ENCODE peak calls at places on chromosomes 13 and 19, in ten cellular contexts. A is lower leg skin; I is MCF 10A; P is AG09309; O is Calu3; M is astrocyte of the cerebellum; F is CD8-positive, alpha-beta T cell; T is Panc1; D is pancreas; Q is astrocyte of the spinal cord. Z is an unnamed sample.

GRCh38 chr19:21566073-21566472 is 60.7 kb downstream of the ZNF429 start:
- DNase-seq in T (no peak), Q (no peak), I (no peak), D (no peak), F (peak), M (no peak), O (no peak), A (no peak), P (no peak), Z (no peak)

GRCh38 chr19:11463391-11463790 is 17.5 kb downstream of the ELAVL3 start:
- DNase-seq in D (no peak), I (no peak), A (no peak), O (no peak), Q (no peak), M (no peak), F (no peak), T (no peak), P (no peak), Z (no peak)

GRCh38 chr13:95256086-95256485 is 45.2 kb downstream of the ABCC4 start:
- DNase-seq in Q (peak), I (peak), M (peak), A (no peak), T (peak), P (peak), F (no peak), O (peak), D (no peak), Z (no peak)

GRCh38 chr19:4712771-4713170 is 10.9 kb downstream of the DPP9 start:
- DNase-seq in M (no peak), D (no peak), F (no peak), Q (no peak), A (no peak), O (no peak), I (no peak), T (no peak), P (no peak), Z (no peak)

GRCh38 chr13:37364024-37364423 is 234.5 kb downstream of the POSTN start:
- DNase-seq in Q (no peak), M (peak), F (no peak), O (no peak), I (no peak), A (no peak), D (no peak), T (no peak), P (no peak), Z (no peak)

GRCh38 chr19:20503536-20503935 is 62.0 kb downstream of the ZNF737 start:
- DNase-seq in A (no peak), T (peak), F (no peak), M (no peak), P (no peak), Q (peak), I (peak), O (no peak), D (peak), Z (no peak)

GRCh38 chr19:798415-799075 is 1.3 kb downstream of the PTBP1 start:
- DNase-seq in M (no peak), Q (no peak), I (no peak), D (peak), O (no peak), A (no peak), T (no peak), F (no peak), P (no peak), Z (no peak)

GRCh38 chr19:5680083-5680436 is 256 bp downstream of the MICOS13 start:
- DNase-seq in Q (no peak), D (no peak), F (no peak), O (no peak), P (no peak), I (peak), A (peak), M (no peak), T (no peak), Z (no peak)

GRCh38 chr13:99746857-99747710 is 224.5 kb downstream of the ZIC5 start:
- DNase-seq in T (no peak), D (no peak), P (no peak), O (no peak), Q (no peak), I (no peak), F (no peak), A (no peak), M (no peak), Z (no peak)

GRCh38 chr13:112733661-112734379 is 44.0 kb downstream of the ATP11A start:
- DNase-seq in A (no peak), O (no peak), I (no peak), T (no peak), M (no peak), Q (no peak), F (no peak), P (no peak), D (no peak), Z (no peak)

GRCh38 chr19:41860419-41861097 is 503 bp downstream of the RPS19 start:
- DNase-seq in Q (no peak), D (no peak), P (no peak), M (no peak), F (peak), I (no peak), O (no peak), T (no peak), A (no peak), Z (no peak)

GRCh38 chr13:35953537-35954206 is 177.5 kb downstream of the DCLK1 start:
- DNase-seq in P (peak), Q (peak), F (no peak), O (peak), I (peak), D (peak), T (no peak), A (peak), M (peak), Z (peak)

GRCh38 chr13:114167445-114167844 is 11.6 kb upstream of the CFAP97D2 start:
- DNase-seq in Q (no peak), T (no peak), M (no peak), P (no peak), F (no peak), D (no peak), O (no peak), A (no peak), I (no peak), Z (no peak)

GRCh38 chr13:23778879-23779278 is 110.3 kb downstream of the MIPEP start:
- DNase-seq in T (no peak), I (peak), M (peak), P (no peak), F (no peak), Q (peak), A (no peak), O (no peak), D (no peak), Z (no peak)

GRCh38 chr19:10551698-10552301 is 8.1 kb downstream of the ATG4D start:
- DNase-seq in D (no peak), Q (no peak), P (no peak), O (peak), M (no peak), T (no peak), I (peak), F (peak), A (no peak), Z (no peak)

GRCh38 chr13:40220299-40220935 is 446.0 kb downstream of the FOXO1 start:
- DNase-seq in D (no peak), P (no peak), I (peak), O (no peak), T (no peak), F (no peak), A (no peak), M (no peak), Q (peak), Z (no peak)

GRCh38 chr19:16295071-16295470 is 29.6 kb upstream of the KLF2 start:
- DNase-seq in A (no peak), I (no peak), T (no peak), O (no peak), M (no peak), F (no peak), D (no peak), P (no peak), Q (no peak), Z (no peak)

GRCh38 chr13:83773961-83774360 is 108.3 kb downstream of the SLITRK1 start:
- DNase-seq in F (no peak), I (no peak), Q (no peak), T (no peak), D (no peak), M (no peak), O (no peak), P (no peak), A (no peak), Z (no peak)

GRCh38 chr19:19103167-19103566 is 35.1 kb downstream of the TMEM161A start:
- DNase-seq in Q (no peak), F (no peak), O (no peak), M (no peak), A (no peak), P (no peak), T (no peak), D (no peak), I (no peak), Z (no peak)

GRCh38 chr19:29013988-29014387 is 199.0 kb downstream of the UQCRFS1 start:
- DNase-seq in I (no peak), P (no peak), D (no peak), T (no peak), O (no peak), Q (no peak), A (no peak), F (no peak), M (no peak), Z (no peak)

GRCh38 chr19:47750752-47751151 is 5.4 kb downstream of the NOP53 start:
- DNase-seq in Q (no peak), M (no peak), A (no peak), F (no peak), P (no peak), I (no peak), D (no peak), T (no peak), O (no peak), Z (no peak)

GRCh38 chr19:32406161-32407003 is 812 bp downstream of the DPY19L3 start:
- DNase-seq in D (no peak), A (no peak), I (peak), O (no peak), F (no peak), M (no peak), P (no peak), Q (peak), T (no peak), Z (no peak)

GRCh38 chr19:9885077-9885552 is 50.0 kb downstream of the PIN1 start:
- DNase-seq in T (no peak), O (no peak), M (no peak), F (no peak), P (no peak), Q (no peak), I (peak), A (no peak), D (no peak), Z (no peak)

GRCh38 chr13:73708393-73708985 is 425.7 kb downstream of the KLF12 start:
- DNase-seq in M (peak), A (no peak), T (peak), F (peak), I (peak), P (peak), D (peak), Q (peak), O (peak), Z (no peak)

GRCh38 chr19:18109731-18110671 is 12.4 kb downstream of the MAST3 start:
- DNase-seq in A (no peak), T (no peak), M (no peak), D (peak), Q (no peak), F (no peak), O (peak), P (no peak), I (peak), Z (peak)

GRCh38 chr19:46461537-46461936 is 9.8 kb downstream of the PNMA8A start:
- DNase-seq in P (no peak), I (peak), M (no peak), A (no peak), Q (peak), D (no peak), O (no peak), T (no peak), F (no peak), Z (no peak)

GRCh38 chr13:80224468-80224867 is 116.5 kb downstream of the SPRY2 start:
- DNase-seq in I (peak), P (no peak), A (no peak), Q (no peak), M (no peak), T (no peak), O (no peak), F (no peak), D (no peak), Z (no peak)

GRCh38 chr13:22091971-22092300 is 421.1 kb downstream of the FGF9 start:
- DNase-seq in P (no peak), D (no peak), O (no peak), Q (no peak), I (no peak), T (no peak), M (no peak), A (no peak), F (no peak), Z (no peak)

GRCh38 chr19:58317481-58318072 is 9.2 kb upstream of the ZSCAN22 start:
- DNase-seq in P (no peak), I (peak), A (no peak), O (peak), Q (peak), M (peak), T (no peak), D (no peak), F (no peak), Z (no peak)

GRCh38 chr13:27712421-27712820 is 79.9 kb upstream of the GSX1 start:
- DNase-seq in A (no peak), O (peak), M (no peak), T (no peak), F (no peak), I (peak), Q (no peak), P (no peak), D (peak), Z (no peak)

GRCh38 chr19:30047355-30047895 is 105.4 kb downstream of the URI1 start:
- DNase-seq in T (no peak), Q (no peak), P (no peak), I (no peak), A (no peak), F (no peak), M (no peak), O (no peak), D (no peak), Z (no peak)

GRCh38 chr19:38251564-38252051 is 4.6 kb downstream of the PPP1R14A start:
- DNase-seq in Q (no peak), I (no peak), P (no peak), O (no peak), T (no peak), D (no peak), F (no peak), M (no peak), A (no peak), Z (no peak)

GRCh38 chr13:51240178-51240577 is 18.0 kb downstream of the FAM124A start:
- DNase-seq in I (no peak), M (no peak), T (no peak), O (no peak), A (no peak), P (no peak), Q (no peak), F (no peak), D (no peak), Z (no peak)

GRCh38 chr13:40438022-40438692 is 228.3 kb downstream of the FOXO1 start:
- DNase-seq in P (no peak), F (no peak), Q (no peak), O (no peak), M (no peak), I (no peak), T (no peak), A (no peak), D (no peak), Z (no peak)

GRCh38 chr13:107238262-107238661 is 670.3 kb upstream of the ARGLU1 start:
- DNase-seq in T (no peak), M (no peak), I (no peak), D (no peak), F (no peak), Q (no peak), P (no peak), A (no peak), O (no peak), Z (no peak)

GRCh38 chr13:59409651-59410200 is 754.0 kb downstream of the DIAPH3 start:
- DNase-seq in P (no peak), M (no peak), F (no peak), O (no peak), D (no peak), A (no peak), I (no peak), Q (no peak), T (no peak), Z (no peak)

GRCh38 chr19:46596008-46596407 is 5.1 kb upstream of the CALM3 start:
- DNase-seq in Q (no peak), D (no peak), A (peak), F (no peak), M (no peak), P (no peak), I (no peak), O (no peak), T (no peak), Z (no peak)

GRCh38 chr13:63455938-63456337 is 2040.3 kb upstream of the PCDH20 start:
- DNase-seq in F (no peak), I (no peak), O (no peak), D (no peak), Q (no peak), P (no peak), A (no peak), M (no peak), T (no peak), Z (no peak)
- TF ChIP-seq CTCF in F (no peak), I (no peak), O (no peak), D (no peak), Q (peak), P (peak), A (no peak), M (peak), T (peak), Z (no peak)

GRCh38 chr13:32903720-32904119 is 112.5 kb upstream of the KL start:
- DNase-seq in Q (no peak), O (no peak), P (no peak), M (no peak), A (no peak), T (no peak), I (peak), F (no peak), D (no peak), Z (no peak)
- TF ChIP-seq CTCF in Q (no peak), O (no peak), P (no peak), M (no peak), A (no peak), T (no peak), I (no peak), F (no peak), D (no peak), Z (no peak)

DNA sequence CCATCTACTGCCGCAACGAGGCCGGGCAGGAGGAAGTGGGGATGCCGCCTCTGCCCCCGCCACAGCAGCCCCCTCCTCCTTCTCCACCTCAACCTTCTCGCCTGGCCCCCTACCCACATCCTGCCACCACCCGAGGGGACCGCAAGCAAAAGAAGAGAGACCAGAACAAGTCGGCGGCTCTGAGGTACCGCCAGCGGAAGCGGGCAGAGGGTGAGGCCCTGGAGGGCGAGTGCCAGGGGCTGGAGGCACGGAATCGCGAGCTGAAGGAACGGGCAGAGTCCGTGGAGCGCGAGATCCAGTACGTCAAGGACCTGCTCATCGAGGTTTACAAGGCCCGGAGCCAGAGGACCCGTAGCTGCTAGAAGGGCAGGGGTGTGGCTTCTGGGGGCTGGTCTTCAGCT is 3.4 kb upstream of the NUP62 start:
- DNase-seq in T (no peak), I (no peak), Q (no peak), D (no peak), O (no peak), F (peak), A (no peak), P (no peak), M (no peak), Z (no peak)
- TF ChIP-seq CTCF in T (no peak), I (no peak), Q (no peak), D (no peak), O (no peak), F (no peak), A (no peak), P (no peak), M (no peak), Z (no peak)

DNA sequence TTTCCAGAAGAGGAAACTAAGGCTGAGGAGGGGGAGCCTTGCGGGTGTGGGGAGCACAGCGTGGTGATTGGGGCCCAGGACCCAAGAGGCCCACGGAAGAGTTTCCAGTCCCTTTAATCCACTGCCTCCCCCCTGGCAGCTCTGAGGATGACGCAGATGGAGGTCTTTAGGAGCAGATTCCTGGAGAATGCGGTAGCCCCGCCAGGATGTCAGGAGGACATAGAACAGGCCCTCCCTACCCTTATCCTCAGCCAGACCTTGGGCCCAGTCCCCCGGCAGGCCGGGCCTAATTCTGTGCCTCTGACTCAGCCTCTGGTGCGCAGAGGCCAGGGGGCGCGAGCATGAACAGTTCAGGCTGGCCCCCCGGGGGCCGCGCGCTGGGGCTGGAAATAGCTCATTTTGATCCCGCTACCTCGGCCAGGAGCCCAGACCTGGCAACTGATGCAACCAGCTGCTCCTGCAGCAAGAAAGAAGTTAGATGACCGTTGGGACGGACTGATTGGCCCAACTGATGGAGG is 461 bp upstream of the HSPB6 start:
- DNase-seq in F (no peak), A (peak), Q (peak), T (no peak), P (peak), O (peak), D (no peak), M (peak), I (no peak), Z (peak)
- TF ChIP-seq CTCF in F (no peak), A (no peak), Q (no peak), T (no peak), P (no peak), O (no peak), D (no peak), M (no peak), I (no peak), Z (no peak)

GRCh38 chr19:13807421-13808021 is 12.3 kb downstream of the ZSWIM4 start:
- DNase-seq in I (no peak), Q (no peak), F (no peak), T (no peak), P (no peak), M (no peak), D (no peak), A (no peak), O (no peak), Z (no peak)

GRCh38 chr19:13803038-13803437 is 7.8 kb downstream of the ZSWIM4 start:
- DNase-seq in P (no peak), T (no peak), D (no peak), M (no peak), A (no peak), F (no peak), O (peak), I (no peak), Q (no peak), Z (no peak)

GRCh38 chr19:13808856-13809255 is 13.6 kb downstream of the ZSWIM4 start:
- DNase-seq in T (no peak), I (no peak), A (no peak), P (no peak), O (no peak), D (no peak), Q (no peak), M (no peak), F (no peak), Z (no peak)

GRCh38 chr19:13806728-13807127 is 11.5 kb downstream of the ZSWIM4 start:
- DNase-seq in F (no peak), O (no peak), Q (no peak), P (no peak), T (no peak), I (no peak), A (no peak), D (no peak), M (no peak), Z (no peak)

GRCh38 chr19:13804830-13805683 is 9.8 kb downstream of the ZSWIM4 start:
- DNase-seq in O (no peak), Q (no peak), I (no peak), T (no peak), A (no peak), P (no peak), M (no peak), D (no peak), F (no peak), Z (no peak)
- TF ChIP-seq CTCF in O (no peak), Q (peak), I (no peak), T (no peak), A (no peak), P (no peak), M (peak), D (no peak), F (no peak), Z (no peak)

GRCh38 chr13:42041684-42042035 is 6.8 kb upstream of the DGKH start:
- DNase-seq in T (no peak), O (peak), P (no peak), A (peak), D (peak), I (peak), M (no peak), F (no peak), Q (peak), Z (no peak)
- TF ChIP-seq CTCF in T (peak), O (no peak), P (peak), A (no peak), D (no peak), I (peak), M (peak), F (no peak), Q (peak), Z (no peak)

Z was measured in mesothelial cell of epicardium.